ENCODE peak calls at places on chromosomes 3 and 15, in seven cellular contexts. L is esophagus squamous epithelium, O is psoas muscle, Z is AG04450, B is coronary artery, A is heart left ventricle, D is pancreas. K is an unnamed sample.

GRCh38 chr3:107710851-107711250 is 188.1 kb downstream of the BBX start:
- DNase-seq in L (no peak), O (peak; percentile 59), Z (no peak), B (no peak), A (peak; percentile 71), D (peak; percentile 27), K (no peak)

GRCh38 chr15:73865379-73865778 is 8.0 kb upstream of the TBC1D21 start:
- DNase-seq in L (no peak), O (no peak), Z (no peak), B (no peak), A (no peak), D (no peak), K (no peak)

GRCh38 chr3:127027061-127027735 is 44.3 kb downstream of the PLXNA1 start:
- DNase-seq in L (no peak), O (no peak), Z (no peak), B (no peak), A (no peak), D (no peak), K (no peak)

GRCh38 chr15:53811530-53811929 is 52.1 kb upstream of the WDR72 start:
- DNase-seq in L (no peak), O (no peak), Z (no peak), B (no peak), A (no peak), D (no peak), K (no peak)

GRCh38 chr15:38994310-38994709 is 429.7 kb upstream of the RASGRP1 start:
- DNase-seq in L (no peak), O (no peak), Z (no peak), B (no peak), A (no peak), D (no peak), K (no peak)

GRCh38 chr3:139302084-139302800 is 41.6 kb upstream of the MRPS22 start:
- DNase-seq in L (no peak), O (peak; percentile 37), Z (peak; percentile 97), B (no peak), A (peak; percentile 79), D (no peak), K (no peak)

GRCh38 chr3:10023587-10024310 is 2.5 kb upstream of the FANCD2 start:
- DNase-seq in L (no peak), O (no peak), Z (peak; percentile 65), B (no peak), A (no peak), D (no peak), K (no peak)

GRCh38 chr3:179113903-179114302 is 34.3 kb upstream of the PIK3CA start:
- DNase-seq in L (no peak), O (no peak), Z (no peak), B (no peak), A (no peak), D (no peak), K (no peak)

GRCh38 chr3:158743664-158744566 is 11.7 kb upstream of the RARRES1 start:
- DNase-seq in L (no peak), O (no peak), Z (no peak), B (peak; percentile 29), A (no peak), D (no peak), K (no peak)

GRCh38 chr3:123157598-123158287 is 44.0 kb upstream of the SEC22A start:
- DNase-seq in L (no peak), O (no peak), Z (no peak), B (no peak), A (no peak), D (peak; percentile 60), K (no peak)

GRCh38 chr3:42502429-42503250 is at the start of gene VIPR1:
- DNase-seq in L (peak; percentile 24), O (peak; percentile 63), Z (no peak), B (peak; percentile 82), A (peak; percentile 74), D (peak; percentile 88), K (peak; percentile 87)

GRCh38 chr3:35393916-35394315 is 245.4 kb upstream of the ARPP21 start:
- DNase-seq in L (no peak), O (no peak), Z (no peak), B (no peak), A (no peak), D (no peak), K (no peak)

GRCh38 chr3:46463120-46463867 is 1.4 kb downstream of the LTF start:
- DNase-seq in L (no peak), O (peak; percentile 30), Z (no peak), B (peak; percentile 68), A (peak; percentile 78), D (no peak), K (no peak)

GRCh38 chr3:72872183-72872582 is 15.7 kb upstream of the GXYLT2 start:
- DNase-seq in L (no peak), O (no peak), Z (no peak), B (no peak), A (no peak), D (no peak), K (no peak)

GRCh38 chr15:70447927-70448698 is 315.2 kb downstream of the UACA start:
- DNase-seq in L (no peak), O (peak; percentile 21), Z (no peak), B (no peak), A (peak; percentile 36), D (no peak), K (peak; percentile 17)

GRCh38 chr15:72358532-72359180 is 17.2 kb downstream of the HEXA start:
- DNase-seq in L (peak; percentile 27), O (peak; percentile 71), Z (peak; percentile 23), B (no peak), A (peak; percentile 75), D (no peak), K (peak; percentile 88)

GRCh38 chr3:38271552-38271951 is 5.9 kb downstream of the SLC22A13 start:
- DNase-seq in L (no peak), O (no peak), Z (no peak), B (no peak), A (no peak), D (no peak), K (no peak)

GRCh38 chr15:55588070-55588817 is at the start of gene PYGO1:
- DNase-seq in L (no peak), O (peak; percentile 69), Z (peak; percentile 24), B (peak; percentile 77), A (peak; percentile 61), D (peak; percentile 42), K (no peak)

GRCh38 chr3:39435006-39435748 is 28.7 kb downstream of the RPSA start:
- DNase-seq in L (no peak), O (no peak), Z (no peak), B (no peak), A (no peak), D (no peak), K (no peak)

GRCh38 chr15:51076898-51077564 is 17.7 kb downstream of the TNFAIP8L3 start:
- DNase-seq in L (no peak), O (peak; percentile 45), Z (no peak), B (peak; percentile 78), A (peak; percentile 44), D (peak; percentile 22), K (no peak)

GRCh38 chr15:39874890-39875549 is 45.0 kb downstream of the GPR176 start:
- DNase-seq in L (no peak), O (no peak), Z (no peak), B (no peak), A (no peak), D (peak; percentile 6), K (no peak)

GRCh38 chr3:113211370-113212154 is at the start of gene BOC:
- DNase-seq in L (no peak), O (peak; percentile 43), Z (no peak), B (no peak), A (peak; percentile 43), D (peak; percentile 53), K (no peak)

GRCh38 chr3:151434151-151434890 is 26.5 kb downstream of the IGSF10 start:
- DNase-seq in L (no peak), O (no peak), Z (peak; percentile 69), B (no peak), A (no peak), D (no peak), K (no peak)

GRCh38 chr3:59559721-59560514 is 510.1 kb upstream of the CFAP20DC start:
- DNase-seq in L (no peak), O (no peak), Z (peak; percentile 73), B (no peak), A (no peak), D (no peak), K (no peak)

GRCh38 chr3:124217542-124217941 is 225.6 kb upstream of the ROPN1 start:
- DNase-seq in L (no peak), O (peak; percentile 27), Z (peak; percentile 44), B (no peak), A (peak; percentile 33), D (peak; percentile 30), K (peak; percentile 53)

GRCh38 chr3:43194490-43195115 is 88.7 kb upstream of the POMGNT2 start:
- DNase-seq in L (no peak), O (no peak), Z (no peak), B (no peak), A (no peak), D (no peak), K (no peak)

GRCh38 chr3:148902173-148902791 is 37.2 kb downstream of the CPA3 start:
- DNase-seq in L (no peak), O (no peak), Z (no peak), B (no peak), A (no peak), D (no peak), K (no peak)

GRCh38 chr3:30475038-30475808 is 131.2 kb upstream of the TGFBR2 start:
- DNase-seq in L (no peak), O (no peak), Z (no peak), B (no peak), A (no peak), D (no peak), K (no peak)

GRCh38 chr15:101446527-101447167 is 42.9 kb downstream of the PCSK6 start:
- DNase-seq in L (no peak), O (peak; percentile 41), Z (no peak), B (peak; percentile 72), A (no peak), D (no peak), K (no peak)

GRCh38 chr3:50340404-50341329 is at the start of gene RASSF1:
- DNase-seq in L (no peak), O (peak; percentile 78), Z (no peak), B (peak; percentile 89), A (peak; percentile 84), D (no peak), K (no peak)
- H3K4me3 ChIP-seq in L (peak within 1 kb of the TSS; percentile 80), O (peak within 1 kb of the TSS; percentile 93), Z (peak within 1 kb of the TSS; percentile 58), B (peak within 1 kb of the TSS; percentile 73), A (peak within 1 kb of the TSS; percentile 54), D (peak within 1 kb of the TSS; percentile 72), K (peak within 1 kb of the TSS; percentile 62)

GRCh38 chr3:8809341-8809740 is 39.9 kb upstream of the OXTR start:
- DNase-seq in L (no peak), O (no peak), Z (no peak), B (no peak), A (no peak), D (no peak), K (no peak)
- H3K27ac ChIP-seq in L (no peak overlapping the region), O (no peak overlapping the region), Z (no peak overlapping the region), B (no peak overlapping the region), A (no peak overlapping the region), D (no peak overlapping the region), K (no peak overlapping the region)

GRCh38 chr3:128994173-128994512 is 267 bp upstream of the CFAP92 start:
- DNase-seq in L (no peak), O (no peak), Z (no peak), B (no peak), A (no peak), D (no peak), K (no peak)
- H3K4me3 ChIP-seq in L (peak overlapping the region; percentile 67), O (peak overlapping the region; percentile 59), Z (peak overlapping the region; percentile 50), B (peak overlapping the region; percentile 71), A (peak overlapping the region; percentile 49), D (peak overlapping the region; percentile 56), K (peak overlapping the region; percentile 70)

DNA sequence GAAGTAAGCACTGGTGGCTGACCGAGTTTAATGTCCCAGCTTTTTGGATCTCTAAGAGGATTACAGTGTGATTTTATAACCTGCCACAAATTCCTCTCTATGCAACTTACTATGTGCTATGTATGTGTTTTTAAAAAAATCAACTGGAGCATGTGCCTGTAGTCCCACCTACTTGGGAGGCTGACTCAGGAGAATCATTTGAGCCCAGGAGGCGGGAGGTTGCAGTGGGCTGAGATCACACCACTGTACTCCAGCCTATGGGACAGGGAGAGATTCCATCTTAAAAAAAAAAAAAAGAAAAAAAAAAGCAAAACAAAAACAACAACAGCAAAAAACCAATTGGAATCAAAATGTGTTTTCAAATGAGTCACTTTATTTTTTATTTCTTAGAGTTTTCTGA is 29.6 kb downstream of the DUT start:
- DNase-seq in L (no peak), O (no peak), Z (no peak), B (no peak), A (no peak), D (no peak), K (no peak)
- H3K27ac ChIP-seq in L (no peak overlapping the region), O (no peak overlapping the region), Z (no peak overlapping the region), B (no peak overlapping the region), A (no peak overlapping the region), D (no peak overlapping the region), K (no peak overlapping the region)

K was measured in breast epithelium.